ENCODE peak calls at places on chromosomes 2 and 18, in four cellular contexts. U, A, C and L are unnamed samples.

GRCh38 chr18:80170395-80171094 is 61.5 kb downstream of the ADNP2 start:
- DNase-seq in U (no peak), A (no peak), C (no peak), L (no peak)

GRCh38 chr2:109409347-109410020 is 204.3 kb downstream of the SEPTIN10 start:
- DNase-seq in U (no peak), A (no peak), C (no peak), L (no peak)

GRCh38 chr2:8285081-8285480 is 396.8 kb upstream of the ID2 start:
- DNase-seq in U (no peak), A (no peak), C (no peak), L (no peak)

GRCh38 chr2:66843856-66844255 is 408.9 kb downstream of the MEIS1 start:
- DNase-seq in U (peak), A (no peak), C (no peak), L (no peak)

GRCh38 chr18:35641916-35642315 is 60.4 kb downstream of the GALNT1 start:
- DNase-seq in U (no peak), A (no peak), C (no peak), L (no peak)

GRCh38 chr18:60130289-60130688 is 230.5 kb downstream of the PMAIP1 start:
- DNase-seq in U (no peak), A (no peak), C (peak), L (no peak)

GRCh38 chr2:101788995-101789970 is 91.8 kb downstream of the MAP4K4 start:
- DNase-seq in U (no peak), A (no peak), C (no peak), L (no peak)

GRCh38 chr18:61926532-61926931 is 33.7 kb upstream of the RNF152 start:
- DNase-seq in U (no peak), A (no peak), C (no peak), L (no peak)

GRCh38 chr2:224520064-224520463 is 65.1 kb downstream of the CUL3 start:
- DNase-seq in U (no peak), A (no peak), C (no peak), L (peak)

GRCh38 chr18:56286775-56287174 is 351.6 kb downstream of the TXNL1 start:
- DNase-seq in U (no peak), A (no peak), C (no peak), L (no peak)

GRCh38 chr2:37590119-37590571 is 81.3 kb downstream of the CDC42EP3 start:
- DNase-seq in U (no peak), A (no peak), C (no peak), L (no peak)

GRCh38 chr2:43071629-43072550 is 154.5 kb downstream of the ZFP36L2 start:
- DNase-seq in U (no peak), A (no peak), C (no peak), L (no peak)

GRCh38 chr2:79996709-79997108 is 307.8 kb downstream of the LRRTM1 start:
- DNase-seq in U (no peak), A (no peak), C (no peak), L (no peak)

GRCh38 chr2:20516646-20517341 is 69.9 kb downstream of the RHOB start:
- DNase-seq in U (no peak), A (no peak), C (no peak), L (no peak)

GRCh38 chr18:22343613-22344012 is 74.1 kb downstream of the CTAGE1 start:
- DNase-seq in U (no peak), A (no peak), C (no peak), L (no peak)

GRCh38 chr2:97985998-97986397 is 9.8 kb downstream of the TMEM131 start:
- DNase-seq in U (no peak), A (no peak), C (no peak), L (no peak)

GRCh38 chr2:1455466-1455865 is 42.2 kb downstream of the TPO start:
- DNase-seq in U (no peak), A (no peak), C (no peak), L (no peak)

GRCh38 chr2:6031165-6031867 is 339.1 kb downstream of the SOX11 start:
- DNase-seq in U (no peak), A (no peak), C (no peak), L (no peak)

GRCh38 chr2:52386433-52386832 is 1354.5 kb upstream of the NRXN1 start:
- DNase-seq in U (no peak), A (no peak), C (no peak), L (no peak)

GRCh38 chr18:63979409-63979908 is 9.6 kb downstream of the SERPINB8 start:
- DNase-seq in U (peak), A (peak), C (peak), L (no peak)

GRCh38 chr2:233832869-233833812 is 21.2 kb downstream of the HJURP start:
- DNase-seq in U (no peak), A (peak), C (peak), L (no peak)
- TF ChIP-seq CTCF in U (no peak), A (peak), C (peak), L (no peak)

GRCh38 chr2:82330104-82330503 is 2025.6 kb upstream of the LRRTM1 start:
- DNase-seq in U (no peak), A (no peak), C (no peak), L (no peak)
- TF ChIP-seq CTCF in U (no peak), A (no peak), C (no peak), L (no peak)

DNA sequence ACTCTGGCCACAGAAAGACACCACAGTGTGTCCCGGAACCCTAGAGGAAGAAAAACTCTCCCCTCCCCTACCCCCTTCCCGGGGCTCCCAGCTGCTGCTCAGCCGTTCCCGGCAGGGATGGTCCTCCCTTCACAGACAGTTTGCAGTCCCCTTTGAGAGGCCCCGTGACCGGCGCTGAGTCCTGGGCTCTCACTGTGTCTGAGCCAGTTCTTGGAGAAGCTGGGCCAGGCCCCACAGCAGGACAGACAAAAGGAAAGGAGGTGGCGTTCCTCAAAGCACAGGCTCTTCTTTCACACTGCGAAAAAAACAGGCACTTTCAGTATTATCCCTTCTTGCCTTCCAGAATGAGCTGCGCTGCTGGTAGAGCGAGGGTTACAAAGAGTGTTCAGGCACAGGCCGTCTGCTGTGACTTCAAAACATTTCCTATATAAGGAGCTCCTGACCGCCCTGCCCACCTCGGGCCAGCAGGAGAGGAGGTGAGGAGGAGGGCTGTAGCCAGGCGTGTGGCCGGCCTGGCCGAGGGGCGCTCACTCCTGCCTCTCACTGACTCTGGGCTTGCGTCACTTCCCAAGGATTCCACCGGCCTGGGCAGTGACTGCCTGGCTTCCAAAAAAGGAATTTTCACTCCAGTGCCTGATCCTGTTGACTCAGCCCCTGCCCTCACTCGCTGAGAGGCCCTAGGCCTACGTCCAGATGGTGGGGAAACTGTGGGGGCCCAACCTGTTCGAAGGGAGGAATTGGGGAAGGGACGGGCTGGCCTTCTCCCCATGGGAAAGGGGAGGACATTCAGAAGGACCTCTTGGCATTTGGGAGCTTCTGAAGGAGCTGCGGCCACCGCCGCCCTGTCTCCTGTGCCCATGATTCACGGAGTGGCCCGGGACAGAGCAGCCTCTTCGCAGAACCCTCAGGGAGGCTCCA is 24.9 kb downstream of the CIDEA start:
- DNase-seq in U (peak), A (peak), C (no peak), L (no peak)
- TF ChIP-seq CTCF in U (no peak), A (no peak), C (no peak), L (no peak)

DNA sequence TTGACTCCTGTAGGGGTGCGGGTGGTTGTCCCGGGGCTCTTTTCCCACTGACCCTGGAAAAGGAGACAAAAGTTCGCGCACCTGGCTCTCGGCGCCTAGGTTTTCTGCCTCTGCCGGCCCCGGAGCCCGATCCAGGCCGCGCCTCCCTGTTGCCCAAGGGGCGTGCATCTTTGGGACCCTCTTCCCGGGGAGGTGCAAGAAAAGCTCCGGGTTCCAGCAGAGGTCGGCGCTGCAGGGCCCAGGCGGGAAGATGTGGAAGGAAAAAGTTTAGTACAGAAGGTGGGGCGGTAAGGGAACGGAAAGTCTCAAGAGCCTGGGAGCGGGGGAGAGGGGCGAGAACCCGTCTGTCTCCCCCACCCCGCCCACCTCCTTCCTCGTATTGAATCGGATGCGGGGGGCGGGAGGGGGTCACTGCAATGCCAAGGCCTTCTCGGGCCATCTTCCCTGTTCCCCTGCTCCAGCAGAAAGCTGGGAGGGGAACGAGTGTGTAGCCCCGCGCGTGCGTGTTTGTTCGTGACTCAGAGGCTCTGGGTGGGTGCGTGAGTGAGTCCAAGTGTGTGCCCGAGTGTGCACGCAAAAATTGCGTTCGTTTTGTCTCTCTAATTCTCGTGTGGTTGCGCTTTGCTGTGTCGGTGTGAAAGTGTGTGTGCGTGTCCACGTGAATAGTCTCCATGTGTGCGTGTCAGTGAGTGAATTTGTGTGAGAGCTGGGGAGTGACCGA is 6.4 kb upstream of the EN1 start:
- DNase-seq in U (no peak), A (no peak), C (no peak), L (no peak)
- TF ChIP-seq CTCF in U (no peak), A (no peak), C (no peak), L (no peak)

GRCh38 chr2:232030229-232030628 is 68.7 kb downstream of the DIS3L2 start:
- DNase-seq in U (no peak), A (no peak), C (no peak), L (no peak)
- TF ChIP-seq CTCF in U (no peak), A (peak), C (peak), L (no peak)